ENCODE peak calls at places on chromosomes 4 and X, in five cellular contexts. J, H, S, Q and G are unnamed samples.
A peak's percentile ranks its signal among the peaks of the same experiment; 100 is the strongest.

GRCh38 chr4:71283642-71284257 is 55.1 kb upstream of the SLC4A4 start:
- DNase-seq in J (no peak), H (no peak), S (no peak), Q (no peak), G (no peak)

GRCh38 chr4:138035781-138036258 is 206.3 kb downstream of the SLC7A11 start:
- DNase-seq in J (peak; percentile 62), H (no peak), S (peak; percentile 38), Q (peak; percentile 69), G (peak; percentile 52)

GRCh38 chr4:86587016-86587713 is 7.0 kb upstream of the PTPN13 start:
- DNase-seq in J (no peak), H (no peak), S (no peak), Q (no peak), G (no peak)

GRCh38 chr4:87977521-87978278 is 2.2 kb downstream of the SPP1 start:
- DNase-seq in J (no peak), H (no peak), S (no peak), Q (no peak), G (no peak)

GRCh38 chrX:11164433-11164832 is 53.3 kb downstream of the HCCS start:
- DNase-seq in J (no peak), H (no peak), S (no peak), Q (no peak), G (no peak)

GRCh38 chrX:133375558-133376340 is 39.5 kb downstream of the GPC4 start:
- DNase-seq in J (no peak), H (no peak), S (no peak), Q (no peak), G (no peak)

GRCh38 chrX:5733483-5733882 is 495.2 kb downstream of the NLGN4X start:
- DNase-seq in J (no peak), H (no peak), S (no peak), Q (no peak), G (no peak)

GRCh38 chr4:183402771-183403170 is 41.7 kb upstream of the CDKN2AIP start:
- DNase-seq in J (no peak), H (no peak), S (no peak), Q (no peak), G (no peak)

GRCh38 chrX:1657367-1658082 is 42.7 kb downstream of the ASMT start:
- DNase-seq in J (no peak), H (no peak), S (no peak), Q (peak; percentile 62), G (no peak)

GRCh38 chr4:99811850-99812249 is 4.8 kb upstream of the DAPP1 start:
- DNase-seq in J (peak; percentile 42), H (no peak), S (no peak), Q (no peak), G (peak; percentile 15)

GRCh38 chrX:135302269-135302873 is 6.9 kb upstream of the ETDC start:
- DNase-seq in J (no peak), H (peak; percentile 41), S (no peak), Q (no peak), G (no peak)

GRCh38 chr4:187128971-187129370 is 405.3 kb upstream of the FAT1 start:
- DNase-seq in J (no peak), H (no peak), S (no peak), Q (no peak), G (no peak)

GRCh38 chr4:186037692-186038658 is 31.0 kb upstream of the TLR3 start:
- DNase-seq in J (peak; percentile 53), H (no peak), S (peak; percentile 26), Q (peak; percentile 36), G (peak; percentile 59)

GRCh38 chrX:104482757-104483156 is 83.2 kb upstream of the IL1RAPL2 start:
- DNase-seq in J (no peak), H (no peak), S (no peak), Q (no peak), G (no peak)

GRCh38 chr4:93749351-93749761 is 79.2 kb upstream of the ATOH1 start:
- DNase-seq in J (no peak), H (no peak), S (no peak), Q (peak; percentile 57), G (no peak)

GRCh38 chrX:119481218-119481875 is 13.1 kb downstream of the SLC25A5 start:
- DNase-seq in J (no peak), H (no peak), S (no peak), Q (no peak), G (peak; percentile 25)

GRCh38 chr4:167183036-167183435 is 51.3 kb downstream of the SPOCK3 start:
- DNase-seq in J (no peak), H (no peak), S (no peak), Q (no peak), G (no peak)

GRCh38 chr4:610411-611261 is 14.7 kb upstream of the PDE6B start:
- DNase-seq in J (no peak), H (no peak), S (peak; percentile 6), Q (no peak), G (no peak)

GRCh38 chr4:140095694-140096482 is 58.1 kb downstream of the MAML3 start:
- DNase-seq in J (no peak), H (no peak), S (peak; percentile 67), Q (no peak), G (no peak)

GRCh38 chr4:186104895-186105720 is 604 bp downstream of the FAM149A start:
- DNase-seq in J (no peak), H (peak; percentile 80), S (no peak), Q (no peak), G (no peak)

GRCh38 chrX:39777623-39778025 is 320.1 kb downstream of the BCOR start:
- DNase-seq in J (no peak), H (no peak), S (no peak), Q (no peak), G (no peak)

GRCh38 chr4:184409502-184409901 is 64.8 kb downstream of the IRF2 start:
- DNase-seq in J (no peak), H (no peak), S (no peak), Q (no peak), G (no peak)

GRCh38 chrX:132426695-132427281 is 62.0 kb downstream of the MBNL3 start:
- DNase-seq in J (no peak), H (no peak), S (no peak), Q (no peak), G (no peak)

GRCh38 chrX:42739771-42740170 is 38.2 kb downstream of the PPP1R2C start:
- DNase-seq in J (no peak), H (no peak), S (no peak), Q (no peak), G (no peak)

GRCh38 chrX:42740456-42740855 is 37.5 kb downstream of the PPP1R2C start:
- DNase-seq in J (no peak), H (no peak), S (no peak), Q (no peak), G (no peak)

GRCh38 chrX:42738552-42738951 is 39.4 kb downstream of the PPP1R2C start:
- DNase-seq in J (no peak), H (no peak), S (no peak), Q (no peak), G (no peak)

DNA sequence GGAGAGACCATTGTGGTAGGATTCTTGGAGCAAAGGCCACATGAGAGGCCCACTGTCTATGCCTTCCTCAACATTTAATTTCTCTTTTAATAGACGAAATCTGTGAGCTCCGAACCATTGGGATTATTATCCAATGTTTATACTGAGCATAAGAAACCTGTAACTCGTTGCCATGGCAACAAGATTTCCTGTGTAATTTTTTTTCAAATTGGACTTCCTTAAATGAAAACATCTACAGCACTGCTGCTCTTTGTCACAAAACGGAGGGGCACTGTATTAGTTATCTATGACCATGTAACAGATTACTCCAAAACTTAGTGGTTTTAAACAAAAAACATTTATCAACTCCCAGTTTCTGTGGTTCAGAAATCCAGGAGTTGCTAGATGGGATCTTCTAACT is 38.7 kb downstream of the PPP1R2C start:
- DNase-seq in J (no peak), H (no peak), S (no peak), Q (no peak), G (no peak)
- TF ChIP-seq KDM1A in J (no peak), H (no peak), S (no peak), Q (no peak), G (no peak)

GRCh38 chrX:46330981-46331380 is 214.2 kb downstream of the ZNF674 start:
- DNase-seq in J (no peak), H (no peak), S (no peak), Q (no peak), G (no peak)
- TF ChIP-seq KDM1A in J (no peak), H (no peak), S (no peak), Q (no peak), G (no peak)

DNA sequence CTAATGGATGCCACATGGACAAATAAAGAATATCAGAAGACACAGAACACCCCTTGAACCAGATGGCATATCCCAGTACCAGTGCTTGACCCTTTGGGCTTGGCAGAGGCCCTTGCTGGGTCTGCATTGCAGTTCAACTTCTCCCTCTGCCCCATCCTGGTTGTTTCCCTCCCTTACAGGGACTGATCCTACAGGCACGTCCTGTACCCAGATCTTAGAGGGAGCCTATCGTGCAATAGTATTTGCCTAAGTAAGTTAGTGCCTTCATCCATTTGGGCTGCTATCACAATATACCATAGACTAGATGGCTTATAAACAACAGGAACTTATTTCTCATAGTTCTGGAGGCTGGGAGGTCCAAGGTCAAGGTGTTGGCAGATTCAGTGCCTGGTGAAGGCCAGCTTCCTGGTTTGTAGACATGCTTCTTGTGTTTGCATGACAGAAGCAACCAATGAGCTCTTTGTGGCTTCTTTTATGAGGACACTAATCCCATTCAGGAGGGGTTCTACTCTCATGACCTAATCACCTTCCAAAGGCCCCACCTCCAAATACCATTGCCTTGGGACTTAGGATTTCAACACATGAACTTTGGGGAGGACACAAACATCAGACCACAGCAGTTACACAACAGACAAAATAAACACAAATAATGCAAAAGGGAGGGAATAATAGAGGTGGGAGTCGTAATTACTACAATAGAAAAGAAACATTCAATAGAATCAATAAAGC is 146.5 kb upstream of the MSX1 start:
- DNase-seq in J (no peak), H (no peak), S (no peak), Q (no peak), G (peak; percentile 91)
- TF ChIP-seq KDM1A in J (no peak), H (no peak), S (no peak), Q (no peak), G (no peak)

DNA sequence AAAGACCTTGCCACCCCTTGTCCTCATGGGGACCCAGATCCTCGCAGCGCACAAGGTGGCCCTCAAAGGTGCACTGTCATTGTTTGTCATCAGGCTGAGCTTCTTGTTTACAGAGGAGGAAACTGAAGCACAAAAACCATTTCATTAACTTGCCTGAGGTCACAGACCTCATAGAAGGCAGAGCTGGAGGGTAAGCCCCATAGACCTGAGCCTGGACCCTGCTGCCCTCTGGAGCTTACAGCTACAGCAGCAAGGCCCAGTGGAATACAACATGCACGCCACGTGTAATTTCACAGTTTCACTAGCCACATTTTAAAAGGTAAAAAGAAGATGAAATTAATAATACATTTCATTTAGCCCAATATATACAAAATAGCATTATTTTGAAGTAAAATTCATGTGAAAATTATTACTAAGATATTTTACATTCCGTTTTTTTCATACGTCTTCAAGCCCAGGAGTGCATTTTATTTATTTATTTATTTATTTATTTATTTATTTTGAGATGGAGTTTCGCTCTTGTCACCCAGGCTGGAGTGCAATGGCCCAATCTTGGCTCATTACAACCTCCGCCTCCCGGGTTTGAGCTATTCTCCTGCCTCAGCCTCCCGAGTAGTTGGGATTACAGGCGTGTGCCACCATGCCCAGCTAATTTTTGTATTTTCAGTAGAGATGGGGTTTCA is 8.8 kb downstream of the JAKMIP1 start:
- DNase-seq in J (no peak), H (no peak), S (no peak), Q (no peak), G (peak; percentile 16)
- TF ChIP-seq KDM1A in J (no peak), H (no peak), S (no peak), Q (no peak), G (no peak)